ENCODE peak calls at places on chromosomes 13 and 19, in seven cellular contexts. F is ovary, X is PC-3, N is HCT116, A is suprapubic skin, J is endodermal cell, U is adrenal gland. E is an unnamed sample. For H3K4me1, the result is how much of the 10 kb centered on the place peaks cover.

GRCh38 chr19:13243971-13244370 is 93.8 kb downstream of the IER2 start:
- DNase-seq in U (no peak), X (no peak), J (peak), A (no peak), F (no peak), N (no peak), E (no peak)

GRCh38 chr13:31476266-31476665 is 263.1 kb upstream of the RXFP2 start:
- DNase-seq in U (no peak), J (no peak), A (no peak), N (no peak), F (no peak), X (no peak), E (no peak)

GRCh38 chr19:5354403-5354802 is 13.8 kb upstream of the PTPRS start:
- DNase-seq in X (peak), J (peak), N (no peak), U (no peak), F (no peak), A (no peak), E (no peak)

GRCh38 chr13:32391101-32391620 is 36.8 kb downstream of the N4BP2L1 start:
- DNase-seq in X (no peak), N (no peak), A (no peak), F (no peak), J (peak), U (no peak), E (no peak)

GRCh38 chr13:23794267-23795161 is 94.7 kb downstream of the MIPEP start:
- DNase-seq in X (peak), F (no peak), U (no peak), J (no peak), A (no peak), N (no peak), E (no peak)

GRCh38 chr13:66154981-66155380 is 1075.2 kb downstream of the PCDH9 start:
- DNase-seq in J (no peak), U (no peak), A (no peak), F (no peak), N (no peak), X (no peak), E (no peak)

GRCh38 chr13:24127116-24127631 is 33.3 kb upstream of the SPATA13 start:
- DNase-seq in A (no peak), U (no peak), X (peak), J (no peak), F (no peak), N (no peak), E (no peak)

GRCh38 chr19:43408043-43408442 is 6.6 kb upstream of the TEX101 start:
- DNase-seq in U (no peak), X (no peak), F (no peak), J (no peak), N (no peak), A (no peak), E (no peak)

GRCh38 chr19:1967087-1967608 is 26.2 kb downstream of the CSNK1G2 start:
- DNase-seq in A (no peak), U (no peak), X (no peak), F (no peak), J (no peak), N (no peak), E (peak)

GRCh38 chr19:43290568-43291359 is 21.4 kb upstream of the PSG9 start:
- DNase-seq in A (no peak), X (no peak), F (no peak), N (no peak), U (no peak), J (no peak), E (no peak)

GRCh38 chr19:4730740-4731171 is 7.1 kb upstream of the DPP9 start:
- DNase-seq in A (no peak), F (no peak), U (no peak), N (peak), X (peak), J (peak), E (peak)

GRCh38 chr19:35142531-35143230 is 374 bp upstream of the FXYD7 start:
- DNase-seq in N (no peak), U (no peak), X (peak), F (peak), A (no peak), J (peak), E (peak)

GRCh38 chr19:16160943-16161560 is 12.3 kb downstream of the CIB3 start:
- DNase-seq in A (no peak), J (no peak), N (peak), X (peak), F (no peak), U (no peak), E (no peak)

GRCh38 chr19:58562126-58563033 is 4.0 kb upstream of the UBE2M start:
- DNase-seq in J (peak), X (peak), F (peak), N (no peak), A (no peak), U (peak), E (peak)

GRCh38 chr19:48614436-48615144 is at the start of gene FAM83E:
- DNase-seq in U (no peak), N (no peak), A (peak), J (peak), X (peak), F (no peak), E (no peak)

GRCh38 chr19:13149628-13150186 is 468 bp downstream of the STX10 start:
- DNase-seq in J (peak), U (peak), A (peak), X (peak), F (peak), N (no peak), E (peak)

GRCh38 chr13:23696610-23697009 is 126.4 kb downstream of the TNFRSF19 start:
- DNase-seq in J (peak), X (no peak), N (no peak), A (no peak), F (no peak), U (no peak), E (no peak)

GRCh38 chr19:40231544-40232424 is 5.3 kb upstream of the CCNP start:
- DNase-seq in F (peak), N (no peak), U (no peak), X (no peak), A (no peak), J (peak), E (no peak)

GRCh38 chr19:19410553-19411550 is 5.4 kb downstream of the GATAD2A start:
- DNase-seq in J (no peak), A (no peak), N (no peak), U (no peak), F (no peak), X (no peak), E (no peak)

GRCh38 chr19:1098177-1099051 is 3.2 kb upstream of the POLR2E start:
- DNase-seq in F (no peak), X (peak), A (peak), J (no peak), N (no peak), U (no peak), E (no peak)

GRCh38 chr13:30307194-30307965 is at the start of gene KATNAL1:
- DNase-seq in J (peak), X (peak), N (no peak), F (peak), A (peak), U (peak), E (peak)

GRCh38 chr19:34365463-34366401 is 736 bp downstream of the GPI start:
- DNase-seq in F (peak), J (peak), N (no peak), X (peak), U (peak), A (no peak), E (peak)

GRCh38 chr13:49225358-49226042 is 5.4 kb downstream of the MLNR start:
- DNase-seq in A (no peak), J (no peak), F (no peak), X (peak), U (peak), N (no peak), E (no peak)

GRCh38 chr13:48110132-48110868 is 15.4 kb upstream of the MED4 start:
- DNase-seq in J (no peak), N (no peak), U (no peak), A (no peak), F (no peak), X (no peak), E (no peak)

GRCh38 chr13:110458594-110459365 is 102.7 kb downstream of the RAB20 start:
- DNase-seq in N (no peak), F (no peak), X (no peak), A (no peak), U (no peak), J (no peak), E (no peak)

GRCh38 chr13:80680786-80681366 is 339.9 kb upstream of the SPRY2 start:
- DNase-seq in F (no peak), X (no peak), J (no peak), U (no peak), N (no peak), A (no peak), E (no peak)

GRCh38 chr19:53981408-53981998 is 9.9 kb upstream of the CACNG6 start:
- DNase-seq in N (no peak), J (peak), A (no peak), X (no peak), U (no peak), F (no peak), E (no peak)

GRCh38 chr19:20273951-20274578 is 107.1 kb downstream of the ZNF486 start:
- DNase-seq in U (no peak), A (no peak), J (no peak), X (no peak), F (no peak), N (no peak), E (no peak)

GRCh38 chr19:46513461-46514236 is 18.0 kb upstream of the PNMA8B start:
- DNase-seq in A (peak), X (peak), J (peak), F (peak), U (peak), N (peak), E (peak)

GRCh38 chr19:42323852-42324654 is 1.4 kb upstream of the MEGF8 start:
- DNase-seq in F (no peak), X (no peak), N (no peak), U (no peak), J (peak), A (no peak), E (peak)

DNA sequence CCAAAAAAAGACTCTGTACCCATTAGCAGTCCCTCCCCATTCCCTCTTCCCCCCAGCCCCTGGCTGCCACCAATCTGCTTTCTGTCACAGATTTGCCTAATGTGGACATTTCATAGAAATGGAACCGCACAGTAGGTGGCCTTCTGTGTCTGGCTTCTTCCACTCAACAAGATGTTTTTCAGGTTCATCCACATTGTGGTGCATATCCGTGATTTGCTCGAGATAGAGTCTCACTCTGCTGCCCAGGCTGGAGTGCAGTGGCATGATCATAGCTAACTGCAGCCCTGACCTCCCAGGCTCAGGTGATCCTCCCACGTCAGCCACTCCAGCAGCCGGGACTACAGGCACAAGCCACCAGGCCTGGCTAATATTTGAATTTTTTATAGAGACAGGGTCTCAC is 20.9 kb downstream of the AP2A1 start:
- DNase-seq in U (no peak), A (no peak), F (no peak), X (no peak), J (no peak), N (no peak), E (no peak)
- H3K4me1 ChIP-seq in U (under half), A (under half), F (under half), X (under half), J (under half), N (under half), E (under half)

DNA sequence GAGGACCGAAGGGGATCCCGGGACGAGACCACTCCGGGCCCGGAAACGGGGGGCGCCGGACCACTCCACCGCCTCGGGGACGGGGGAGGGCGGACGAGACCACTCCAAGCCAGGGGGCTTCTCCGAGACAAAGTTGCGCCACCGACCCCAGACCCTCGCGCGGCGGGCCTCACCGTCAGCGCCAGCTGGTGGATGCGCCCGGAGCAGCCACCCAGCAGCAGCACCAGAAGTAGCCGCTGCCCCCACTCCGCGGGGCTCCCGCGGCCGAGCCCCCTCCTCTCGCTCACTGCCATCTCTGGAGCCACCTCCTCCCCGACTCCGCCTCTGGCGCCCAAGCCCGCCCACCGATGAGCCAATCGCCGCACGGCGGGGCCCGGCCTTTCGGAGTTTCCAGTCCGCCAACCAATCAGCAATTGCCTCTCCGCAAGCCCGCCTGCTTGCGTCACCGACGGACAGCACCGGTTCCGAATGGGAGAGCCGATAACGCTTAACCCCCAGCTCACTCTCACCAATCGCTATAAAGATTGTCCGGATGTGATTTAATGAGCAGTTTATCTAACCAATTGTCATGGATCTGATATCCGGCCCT is at the start of gene GPR108:
- DNase-seq in N (peak), X (peak), A (peak), F (peak), J (peak), U (peak), E (peak)
- H3K4me1 ChIP-seq in N (under half), X (under half), A (under half), F (under half), J (under half), U (under half), E (under half)

DNA sequence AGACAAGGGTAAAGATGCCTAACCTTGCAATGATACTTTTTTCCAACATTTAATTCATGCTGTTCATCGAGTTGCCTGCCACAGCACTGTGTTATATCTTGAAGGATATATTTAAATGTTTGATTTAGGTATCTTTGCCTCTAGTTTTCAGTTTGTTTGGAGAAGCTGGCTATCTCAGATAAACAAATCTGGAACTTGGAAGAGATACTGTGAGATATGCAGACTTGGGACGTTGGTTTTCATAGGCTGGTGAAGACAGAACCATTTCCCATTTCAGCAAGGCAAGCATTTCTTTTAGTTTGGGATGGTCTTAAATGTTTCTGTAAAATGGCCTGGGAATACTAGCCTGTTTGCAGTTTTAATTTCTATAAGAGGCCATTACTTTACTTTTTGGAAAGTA is 3.3 kb downstream of the RNASEH2B start:
- DNase-seq in N (no peak), A (no peak), J (no peak), X (no peak), F (no peak), U (no peak), E (no peak)
- H3K4me1 ChIP-seq in N (under half), A (under half), J (under half), X (under half), F (under half), U (under half), E (under half)

GRCh38 chr13:28872427-28873176 is 52.5 kb downstream of the MTUS2 start:
- DNase-seq in X (no peak), F (no peak), A (no peak), J (no peak), U (no peak), N (no peak), E (no peak)
- H3K4me1 ChIP-seq in X (under half), F (under half), A (under half), J (under half), U (under half), N (under half), E (under half)

DNA sequence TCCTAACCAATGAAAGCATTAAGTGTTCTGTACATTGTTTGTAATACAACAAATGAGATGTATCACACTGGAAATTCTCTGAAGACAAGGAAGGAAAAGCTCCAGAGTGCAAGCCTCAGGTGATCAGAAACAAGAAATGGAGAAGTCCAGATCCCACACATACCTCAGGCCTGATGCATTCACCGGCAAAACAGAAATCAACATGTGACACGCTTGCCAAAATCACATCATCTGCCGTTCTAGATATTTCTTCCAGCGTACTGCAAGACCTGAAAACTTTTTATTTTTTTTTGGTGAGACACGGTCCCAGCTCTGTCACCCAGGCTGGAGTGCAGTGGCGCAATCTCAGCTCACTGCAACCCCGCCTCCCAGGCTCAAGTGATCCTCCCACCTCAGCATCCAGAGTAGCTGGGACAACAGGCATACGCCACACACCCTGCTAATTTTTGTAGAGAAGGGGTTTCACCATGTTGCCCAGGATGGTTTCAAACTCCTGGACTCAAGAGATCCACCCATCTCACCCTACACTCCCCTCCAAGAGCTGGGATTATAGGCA is 48.6 kb downstream of the FOXO1 start:
- DNase-seq in N (no peak), X (no peak), A (no peak), U (no peak), F (no peak), J (no peak), E (no peak)
- H3K4me1 ChIP-seq in N (under half), X (under half), A (under half), U (under half), F (under half), J (under half), E (half or more)

GRCh38 chr13:77313923-77314322 is 13.0 kb downstream of the MYCBP2 start:
- DNase-seq in N (no peak), F (no peak), U (no peak), J (no peak), X (no peak), A (no peak), E (no peak)
- H3K4me1 ChIP-seq in N (under half), F (under half), U (under half), J (under half), X (under half), A (under half), E (under half)

DNA sequence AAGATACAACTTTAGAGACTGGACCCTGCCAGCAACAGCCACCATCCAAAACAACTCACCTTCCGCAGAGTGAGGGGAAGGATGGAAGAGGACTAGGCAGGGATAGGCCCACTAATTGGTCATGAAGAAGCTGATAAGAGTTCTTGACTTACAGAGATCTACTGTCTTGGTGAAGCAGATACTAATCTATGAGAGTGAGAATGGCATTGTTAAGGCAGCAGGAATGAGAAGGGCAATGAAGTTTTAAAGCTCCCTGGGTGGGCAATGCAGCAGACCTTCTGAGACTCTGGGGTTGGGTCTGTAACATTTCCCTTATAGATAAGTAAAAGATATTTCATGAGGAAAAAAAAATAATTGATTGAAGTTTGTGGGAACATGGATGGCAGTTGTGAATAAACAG is 63.7 kb downstream of the KLF12 start:
- DNase-seq in F (no peak), U (no peak), A (no peak), J (no peak), N (no peak), X (no peak), E (no peak)
- H3K4me1 ChIP-seq in F (under half), U (under half), A (under half), J (under half), N (under half), X (under half), E (under half)

DNA sequence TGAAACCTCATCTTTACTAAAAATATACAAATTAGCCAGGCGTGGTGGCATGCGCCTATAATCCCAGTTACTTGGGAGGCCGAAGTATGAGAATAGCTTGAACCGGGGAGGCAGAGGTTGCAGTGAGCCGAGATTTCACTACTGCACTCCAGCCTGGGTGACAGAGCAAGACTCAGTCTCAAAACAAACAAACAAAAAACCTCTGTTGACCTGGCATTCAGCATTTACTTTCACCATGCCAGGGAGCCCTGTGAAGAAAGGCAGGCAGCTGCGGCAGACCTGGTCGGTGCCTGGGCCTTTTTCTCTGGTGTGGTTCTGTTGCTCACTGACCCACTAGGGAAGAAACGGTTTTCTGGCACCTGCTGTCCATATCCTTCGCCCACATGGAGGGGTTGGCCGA is 49.8 kb downstream of the DNM2 start:
- DNase-seq in F (no peak), U (no peak), J (no peak), X (no peak), N (no peak), A (no peak), E (no peak)
- H3K4me1 ChIP-seq in F (under half), U (half or more), J (under half), X (under half), N (under half), A (half or more), E (under half)